ENCODE peak calls at places on chromosomes 2 and 18, in five cellular contexts. N, C, B, T and E are unnamed samples.

GRCh38 chr2:49796221-49796705 is 641.9 kb upstream of the FSHR start:
- DNase-seq in T (no peak), B (no peak), N (no peak), C (no peak), E (no peak)

GRCh38 chr2:82143343-82143742 is 1838.8 kb upstream of the LRRTM1 start:
- DNase-seq in B (no peak), N (no peak), C (no peak), T (no peak), E (no peak)

GRCh38 chr2:112483047-112483473 is 1.1 kb downstream of the TTL start:
- DNase-seq in C (no peak), T (no peak), B (no peak), N (peak), E (no peak)

GRCh38 chr2:7053650-7054262 is 136.5 kb downstream of the RNF144A start:
- DNase-seq in T (no peak), B (no peak), C (no peak), N (no peak), E (no peak)

GRCh38 chr18:13629841-13630747 is 96.3 kb downstream of the FAM210A start:
- DNase-seq in T (peak), B (no peak), N (peak), C (no peak), E (peak)

GRCh38 chr2:198374375-198375072 is 570.1 kb downstream of the PLCL1 start:
- DNase-seq in T (no peak), N (peak), B (no peak), C (no peak), E (peak)

GRCh38 chr2:191846787-191847620 is at the start of gene CAVIN2:
- DNase-seq in T (no peak), N (no peak), B (peak), C (no peak), E (no peak)

GRCh38 chr2:105800036-105800755 is 55.5 kb downstream of the NCK2 start:
- DNase-seq in C (no peak), T (no peak), B (no peak), N (no peak), E (no peak)

GRCh38 chr2:234964631-234965461 is 13.0 kb downstream of the SH3BP4 start:
- DNase-seq in C (no peak), T (no peak), B (peak), N (no peak), E (no peak)

GRCh38 chr18:10184776-10185175 is 269.7 kb upstream of the APCDD1 start:
- DNase-seq in N (no peak), C (no peak), T (no peak), B (no peak), E (no peak)

GRCh38 chr2:161165266-161165665 is 5.0 kb downstream of the TANK start:
- DNase-seq in B (no peak), N (no peak), C (no peak), T (no peak), E (no peak)

GRCh38 chr2:102717308-102718018 is 44.4 kb upstream of the TMEM182 start:
- DNase-seq in N (no peak), C (no peak), B (no peak), T (no peak), E (no peak)

GRCh38 chr18:25042641-25043051 is 309.3 kb downstream of the ZNF521 start:
- DNase-seq in T (no peak), N (no peak), C (no peak), B (no peak), E (no peak)

GRCh38 chr2:6973895-6974545 is 56.8 kb downstream of the RNF144A start:
- DNase-seq in T (no peak), C (no peak), N (no peak), B (no peak), E (no peak)

GRCh38 chr2:215410932-215411285 is 25.0 kb downstream of the FN1 start:
- DNase-seq in C (no peak), N (no peak), T (no peak), B (no peak), E (no peak)

GRCh38 chr2:31337197-31337596 is 77.3 kb downstream of the XDH start:
- DNase-seq in N (no peak), C (no peak), B (no peak), T (no peak), E (no peak)

GRCh38 chr2:27075219-27075871 is 3.1 kb upstream of the EMILIN1 start:
- DNase-seq in T (peak), N (no peak), C (no peak), B (no peak), E (no peak)

GRCh38 chr2:203579131-203579643 is 44.1 kb upstream of the RAPH1 start:
- DNase-seq in T (no peak), C (no peak), N (no peak), B (no peak), E (no peak)

GRCh38 chr2:230172156-230172555 is 47.6 kb downstream of the SP110 start:
- DNase-seq in B (no peak), T (no peak), N (no peak), C (no peak), E (no peak)

GRCh38 chr18:30870466-30870865 is 172.1 kb downstream of the DSC3 start:
- DNase-seq in T (no peak), C (no peak), N (no peak), B (no peak), E (no peak)

GRCh38 chr18:59210311-59210710 is 9.6 kb upstream of the GRP start:
- DNase-seq in B (no peak), C (no peak), N (no peak), T (no peak), E (no peak)

GRCh38 chr2:239040152-239040761 is 192.4 kb downstream of the TWIST2 start:
- DNase-seq in T (no peak), C (no peak), N (peak), B (peak), E (no peak)

GRCh38 chr2:206098471-206098870 is 12.5 kb upstream of the INO80D start:
- DNase-seq in T (no peak), B (no peak), C (no peak), N (no peak), E (no peak)

GRCh38 chr2:185919155-185919554 is 180.6 kb downstream of the FSIP2 start:
- DNase-seq in N (no peak), C (no peak), T (no peak), B (no peak), E (no peak)

GRCh38 chr2:67041051-67041450 is 356.1 kb upstream of the ETAA1 start:
- DNase-seq in N (no peak), C (no peak), T (no peak), B (no peak), E (no peak)

GRCh38 chr2:203873921-203874631 is 6.5 kb downstream of the CTLA4 start:
- DNase-seq in N (no peak), B (no peak), C (no peak), T (no peak), E (no peak)

GRCh38 chr18:51030537-51031258 is 685 bp downstream of the SMAD4 start:
- DNase-seq in B (peak), C (peak), N (peak), T (peak), E (peak)

GRCh38 chr18:79818631-79819030 is 20.9 kb downstream of the KCNG2 start:
- DNase-seq in C (no peak), T (no peak), N (no peak), B (no peak), E (no peak)